ENCODE peak calls at places on chromosomes 13 and 19, in eight cellular contexts. Y, U, L, I, N, J, R and Z are unnamed samples.

GRCh38 chr13:30021611-30022010 is 171.2 kb upstream of the UBL3 start:
- DNase-seq in Y (no peak), U (no peak), L (no peak), I (no peak), N (no peak), J (peak), R (no peak), Z (no peak)

GRCh38 chr13:110913322-110913721 is 1.5 kb downstream of the ANKRD10 start:
- DNase-seq in Y (peak), U (peak), L (no peak), I (no peak), N (no peak), J (no peak), R (peak), Z (peak)

GRCh38 chr19:12720851-12721655 is 2.7 kb downstream of the TNPO2 start:
- DNase-seq in Y (no peak), U (no peak), L (peak), I (no peak), N (peak), J (no peak), R (peak), Z (peak)

GRCh38 chr19:43522929-43523328 is 4.1 kb downstream of the ETHE1 start:
- DNase-seq in Y (no peak), U (no peak), L (no peak), I (no peak), N (no peak), J (no peak), R (no peak), Z (no peak)

GRCh38 chr13:27022571-27023311 is 148.9 kb downstream of the USP12 start:
- DNase-seq in Y (peak), U (no peak), L (no peak), I (no peak), N (no peak), J (no peak), R (no peak), Z (no peak)

GRCh38 chr13:102277286-102277685 is 124.6 kb downstream of the FGF14 start:
- DNase-seq in Y (no peak), U (no peak), L (peak), I (no peak), N (no peak), J (peak), R (no peak), Z (no peak)

GRCh38 chr13:85148009-85148408 is 651.2 kb downstream of the SLITRK6 start:
- DNase-seq in Y (no peak), U (no peak), L (no peak), I (no peak), N (no peak), J (peak), R (peak), Z (no peak)

GRCh38 chr13:29849071-29849541 is 1.3 kb downstream of the UBL3 start:
- DNase-seq in Y (no peak), U (peak), L (no peak), I (peak), N (no peak), J (peak), R (peak), Z (peak)

GRCh38 chr19:40165362-40165937 is 25.8 kb upstream of the MAP3K10 start:
- DNase-seq in Y (peak), U (peak), L (peak), I (peak), N (peak), J (peak), R (peak), Z (peak)

GRCh38 chr13:36998624-36999041 is 507 bp downstream of the ALG5 start:
- DNase-seq in Y (no peak), U (peak), L (peak), I (peak), N (peak), J (no peak), R (no peak), Z (peak)

GRCh38 chr19:370641-371330 is 26.2 kb upstream of the MIER2 start:
- DNase-seq in Y (no peak), U (no peak), L (no peak), I (no peak), N (no peak), J (no peak), R (no peak), Z (no peak)

GRCh38 chr13:78323848-78324247 is 279.5 kb downstream of the POU4F1 start:
- DNase-seq in Y (no peak), U (no peak), L (no peak), I (no peak), N (no peak), J (no peak), R (peak), Z (no peak)

GRCh38 chr13:95418946-95419345 is 117.7 kb upstream of the ABCC4 start:
- DNase-seq in Y (no peak), U (peak), L (no peak), I (no peak), N (no peak), J (no peak), R (no peak), Z (no peak)

GRCh38 chr13:27792393-27793218 is at the start of gene GSX1:
- DNase-seq in Y (peak), U (peak), L (peak), I (no peak), N (peak), J (peak), R (peak), Z (peak)

GRCh38 chr13:76386316-76386715 is 499.9 kb downstream of the KCTD12 start:
- DNase-seq in Y (no peak), U (no peak), L (no peak), I (no peak), N (no peak), J (no peak), R (peak), Z (no peak)

GRCh38 chr19:6686628-6686975 is 16.6 kb upstream of the TNFSF14 start:
- DNase-seq in Y (no peak), U (no peak), L (no peak), I (no peak), N (no peak), J (no peak), R (no peak), Z (no peak)

GRCh38 chr19:14089662-14090508 is 666 bp downstream of the SAMD1 start:
- DNase-seq in Y (peak), U (peak), L (peak), I (peak), N (peak), J (peak), R (peak), Z (no peak)

GRCh38 chr19:40744554-40745401 is 5.5 kb downstream of the ACTMAP start:
- DNase-seq in Y (no peak), U (no peak), L (no peak), I (no peak), N (no peak), J (no peak), R (no peak), Z (no peak)

GRCh38 chr13:109211616-109212015 is 574.8 kb downstream of the IRS2 start:
- DNase-seq in Y (no peak), U (no peak), L (no peak), I (no peak), N (no peak), J (peak), R (peak), Z (no peak)

GRCh38 chr13:44308352-44308751 is 65.3 kb upstream of the SERP2 start:
- DNase-seq in Y (no peak), U (no peak), L (no peak), I (no peak), N (no peak), J (no peak), R (no peak), Z (no peak)

GRCh38 chr19:2168619-2169424 is 5.1 kb downstream of the DOT1L start:
- DNase-seq in Y (peak), U (peak), L (peak), I (peak), N (peak), J (no peak), R (peak), Z (peak)

GRCh38 chr19:11130824-11131455 is 24.6 kb downstream of the SPC24 start:
- DNase-seq in Y (peak), U (peak), L (peak), I (peak), N (peak), J (peak), R (peak), Z (peak)

GRCh38 chr13:47017476-47017875 is 120.6 kb upstream of the HTR2A start:
- DNase-seq in Y (no peak), U (no peak), L (no peak), I (no peak), N (no peak), J (no peak), R (peak), Z (no peak)

GRCh38 chr13:32902898-32903297 is 113.3 kb upstream of the KL start:
- DNase-seq in Y (peak), U (no peak), L (peak), I (no peak), N (peak), J (no peak), R (peak), Z (peak)

GRCh38 chr19:48992571-48993174 is 436 bp downstream of the GYS1 start:
- DNase-seq in Y (no peak), U (no peak), L (no peak), I (peak), N (no peak), J (no peak), R (no peak), Z (peak)

GRCh38 chr19:8342684-8343482 is at the start of gene KANK3:
- DNase-seq in Y (peak), U (peak), L (peak), I (peak), N (peak), J (peak), R (peak), Z (peak)
- H3K4me3 ChIP-seq in Y (peak), U (peak), L (peak), I (peak), N (peak), J (peak), R (peak), Z (peak)

DNA sequence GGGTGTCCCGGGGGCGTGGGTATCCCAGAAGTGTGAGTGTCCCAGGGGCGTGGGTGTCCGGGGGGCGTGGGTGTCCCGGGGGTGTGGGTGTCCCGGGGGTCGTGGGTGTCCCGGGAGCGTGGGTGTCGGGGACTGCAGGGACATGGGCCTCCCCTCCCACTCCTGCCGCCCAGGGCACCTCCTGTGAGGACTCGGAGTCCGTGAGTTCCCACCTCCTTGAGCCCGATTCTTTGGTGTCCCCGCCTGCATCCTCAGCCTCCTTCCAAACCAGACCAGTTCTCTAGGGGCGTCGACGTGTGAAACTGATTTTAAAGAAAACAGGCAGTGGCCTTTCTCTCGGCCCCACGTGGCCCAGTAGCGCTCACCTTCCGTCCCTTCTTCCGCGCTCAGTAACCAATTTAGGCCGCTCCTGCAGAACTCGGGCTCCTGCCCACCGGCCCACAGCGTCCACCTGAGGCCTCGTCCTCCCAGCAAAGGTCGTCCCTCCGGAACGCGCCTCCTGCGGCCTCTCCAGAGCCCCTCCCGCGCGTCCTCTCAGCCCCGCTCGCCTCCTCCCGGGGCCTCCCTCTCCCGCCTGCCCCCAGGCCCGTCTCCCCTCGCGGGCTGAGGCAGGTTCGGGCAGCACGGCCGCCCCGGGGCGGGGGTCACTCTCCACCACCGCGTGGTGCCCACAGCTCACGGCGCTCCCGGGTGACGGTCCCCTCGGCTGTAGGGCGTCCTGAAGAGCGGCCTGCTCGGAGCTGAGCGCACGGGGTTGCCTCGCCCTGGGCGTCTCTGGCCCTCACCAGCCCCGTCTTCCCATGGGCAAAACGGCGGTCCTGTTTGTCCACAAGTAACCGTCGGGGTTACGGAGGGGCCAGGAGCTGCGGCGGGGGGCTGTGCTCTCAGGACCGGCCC is 3.8 kb downstream of the F7 start:
- DNase-seq in Y (no peak), U (no peak), L (peak), I (no peak), N (no peak), J (no peak), R (no peak), Z (no peak)
- H3K4me3 ChIP-seq in Y (peak), U (no peak), L (no peak), I (peak), N (no peak), J (no peak), R (no peak), Z (no peak)

GRCh38 chr19:29858000-29858596 is 46.3 kb downstream of the CCNE1 start:
- DNase-seq in Y (peak), U (peak), L (no peak), I (no peak), N (no peak), J (peak), R (no peak), Z (peak)

GRCh38 chr19:29855771-29856510 is 44.1 kb downstream of the CCNE1 start:
- DNase-seq in Y (no peak), U (no peak), L (no peak), I (no peak), N (no peak), J (no peak), R (no peak), Z (no peak)

GRCh38 chr19:29858621-29859020 is 46.8 kb downstream of the CCNE1 start:
- DNase-seq in Y (no peak), U (no peak), L (no peak), I (no peak), N (no peak), J (no peak), R (no peak), Z (no peak)

GRCh38 chr19:29861575-29861974 is 49.8 kb downstream of the CCNE1 start:
- DNase-seq in Y (no peak), U (no peak), L (no peak), I (no peak), N (no peak), J (no peak), R (no peak), Z (no peak)

GRCh38 chr19:29860492-29860891 is 48.7 kb downstream of the CCNE1 start:
- DNase-seq in Y (no peak), U (no peak), L (no peak), I (no peak), N (no peak), J (peak), R (no peak), Z (no peak)
- H3K4me3 ChIP-seq in Y (no peak), U (no peak), L (no peak), I (no peak), N (no peak), J (no peak), R (no peak), Z (no peak)

GRCh38 chr19:57664269-57665127 is 4.2 kb upstream of the ZSCAN4 start:
- DNase-seq in Y (peak), U (peak), L (peak), I (no peak), N (peak), J (peak), R (peak), Z (peak)
- H3K4me3 ChIP-seq in Y (peak), U (peak), L (peak), I (peak), N (peak), J (peak), R (peak), Z (peak)

DNA sequence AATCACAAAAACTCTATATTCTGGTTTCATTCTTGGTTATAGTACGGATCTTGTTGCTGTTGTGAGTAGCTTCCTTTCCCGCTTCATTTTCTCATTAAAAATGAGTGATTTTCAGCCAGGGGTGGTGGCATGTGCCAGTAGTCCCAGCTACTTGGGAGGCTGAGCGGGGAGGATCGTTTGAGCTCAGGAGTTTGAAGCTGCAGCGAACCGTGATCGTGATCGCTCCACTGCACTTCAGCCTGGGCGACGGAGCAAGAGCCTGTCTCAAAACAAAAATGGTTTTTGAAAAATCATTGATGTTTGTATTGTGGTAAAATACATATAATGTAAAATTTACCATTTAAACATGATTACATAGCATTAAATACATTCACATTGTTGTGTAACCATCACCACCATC is 71.6 kb upstream of the TM9SF2 start:
- DNase-seq in Y (no peak), U (no peak), L (no peak), I (no peak), N (no peak), J (no peak), R (no peak), Z (no peak)
- H3K4me3 ChIP-seq in Y (no peak), U (no peak), L (no peak), I (no peak), N (no peak), J (no peak), R (no peak), Z (no peak)

DNA sequence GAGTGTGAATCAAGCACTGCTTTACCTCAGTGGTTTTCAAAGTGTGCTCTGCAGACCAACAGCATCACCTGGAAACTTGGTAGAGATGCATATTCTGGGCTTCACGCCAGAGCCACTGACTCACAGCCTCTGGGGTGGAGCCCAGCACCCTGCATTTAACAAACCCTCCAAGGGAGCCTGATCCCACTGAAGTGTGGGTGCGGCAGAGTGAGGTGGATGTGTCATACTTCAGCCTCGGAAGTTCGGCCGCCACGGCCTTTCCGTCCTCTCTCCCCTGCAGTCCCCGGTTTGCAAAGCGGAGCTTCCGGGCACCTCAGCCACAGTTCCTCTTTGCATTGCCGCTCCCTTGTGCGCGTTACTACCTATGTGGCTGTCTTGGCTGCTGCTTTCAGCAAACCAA is 33.3 kb upstream of the MICU2 start:
- DNase-seq in Y (peak), U (peak), L (no peak), I (no peak), N (peak), J (no peak), R (peak), Z (peak)
- H3K4me3 ChIP-seq in Y (no peak), U (no peak), L (no peak), I (no peak), N (no peak), J (no peak), R (no peak), Z (no peak)

DNA sequence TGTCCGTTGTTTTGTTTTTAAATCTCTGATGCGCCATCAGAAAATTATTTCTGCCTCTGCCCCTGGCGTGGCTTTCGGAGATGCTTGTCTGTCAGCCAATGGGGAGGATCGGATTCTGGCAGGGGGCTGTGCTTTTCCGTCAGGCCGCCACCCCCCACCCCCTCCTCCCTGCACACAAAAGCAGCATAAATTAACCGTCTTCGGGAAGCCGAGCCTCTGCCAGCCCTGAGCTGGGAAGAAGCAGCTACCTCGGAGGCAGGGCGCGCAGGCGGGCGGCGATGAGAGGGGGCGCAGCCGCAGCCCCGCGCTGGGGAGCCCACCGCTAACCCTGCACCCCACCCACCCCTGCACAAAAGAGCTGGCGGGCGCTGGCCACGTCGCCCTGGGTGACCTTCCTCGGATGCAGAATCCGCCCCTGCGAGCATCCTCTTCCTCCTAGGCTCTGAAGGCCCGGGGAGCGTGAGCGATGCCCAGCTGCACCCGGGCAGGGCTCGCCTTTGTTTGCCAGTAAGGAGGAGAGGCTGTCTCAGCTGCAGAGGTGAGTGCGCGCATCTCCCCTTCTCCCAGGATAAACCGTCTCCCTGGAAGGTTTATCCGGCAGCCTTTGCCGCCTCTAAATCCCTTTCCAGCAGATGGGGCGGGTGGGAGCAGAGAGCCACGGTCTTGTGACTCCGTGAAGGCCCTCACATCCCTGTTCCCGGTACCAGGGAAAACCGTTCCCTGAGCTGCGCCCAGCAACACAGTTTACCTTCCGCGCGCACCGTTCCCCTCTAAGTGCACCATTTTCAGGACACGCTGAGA is at the start of gene ATCAY:
- DNase-seq in Y (no peak), U (no peak), L (no peak), I (no peak), N (no peak), J (peak), R (no peak), Z (no peak)
- H3K4me3 ChIP-seq in Y (no peak), U (no peak), L (no peak), I (no peak), N (no peak), J (peak), R (no peak), Z (no peak)

GRCh38 chr19:4760285-4760650 is 31.3 kb upstream of the FEM1A start:
- DNase-seq in Y (no peak), U (no peak), L (no peak), I (no peak), N (no peak), J (no peak), R (no peak), Z (no peak)
- H3K4me3 ChIP-seq in Y (peak), U (no peak), L (peak), I (peak), N (no peak), J (peak), R (no peak), Z (peak)

DNA sequence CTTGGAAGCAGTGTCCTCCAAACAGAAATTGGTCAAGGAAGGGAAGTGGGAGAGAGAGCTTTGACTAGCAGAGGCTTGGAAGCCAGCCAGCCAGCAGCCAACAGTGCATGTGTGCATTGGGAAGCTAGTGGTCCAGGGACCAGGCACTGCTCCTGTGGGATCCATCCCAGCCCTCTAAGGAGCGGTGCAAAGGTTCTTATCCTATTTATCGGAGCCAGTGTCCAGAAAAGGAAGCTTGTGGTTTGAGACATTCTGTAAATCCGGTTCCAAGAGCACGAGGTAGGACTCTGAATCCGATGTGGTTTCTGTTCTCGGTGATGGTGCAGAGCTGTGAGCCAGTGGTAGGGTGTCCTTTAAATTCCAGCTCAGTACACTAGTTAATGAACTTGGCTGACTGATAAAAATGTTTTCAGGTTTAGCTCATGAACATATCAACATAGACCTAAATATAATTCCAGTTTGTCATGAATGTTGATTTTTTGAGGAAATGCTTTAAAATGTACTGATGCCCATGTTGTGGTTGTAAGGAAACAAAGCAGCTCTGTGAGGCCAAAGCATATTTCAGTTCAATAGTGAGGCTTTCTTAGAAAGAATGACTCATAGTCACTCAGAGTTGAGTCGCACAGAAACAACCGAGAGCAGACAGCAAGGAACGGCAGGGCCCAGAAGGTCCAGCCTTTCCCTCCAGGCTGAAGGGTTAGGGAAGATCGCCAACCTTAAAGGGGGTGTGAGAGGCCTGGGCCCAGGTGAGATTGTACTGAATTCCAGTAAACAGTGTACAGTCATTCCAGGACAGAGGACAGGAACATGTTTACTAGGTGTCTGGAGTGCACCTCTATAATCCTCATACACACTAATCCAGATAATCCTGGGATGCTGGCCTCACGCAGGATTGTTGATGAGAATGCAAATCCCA is 21.5 kb upstream of the GARRE1 start:
- DNase-seq in Y (no peak), U (no peak), L (peak), I (no peak), N (peak), J (peak), R (peak), Z (no peak)
- H3K4me3 ChIP-seq in Y (no peak), U (no peak), L (no peak), I (no peak), N (no peak), J (no peak), R (peak), Z (no peak)